ENCODE peak calls at places on chromosomes 2 and 18, in eight cellular contexts. N is H54, W is hepatic stellate cell, G is HCT116, M is AG04450, Z is amniotic stem cell, R is cardiac muscle cell, D is NCI-H2081. F is an unnamed sample.

GRCh38 chr18:77080283-77080682 is 52.3 kb downstream of the MBP start:
- DNase-seq in M (no peak), Z (no peak), R (no peak), W (no peak), G (no peak), D (peak), N (no peak), F (no peak)

GRCh38 chr2:160367887-160368286 is 125.7 kb downstream of the RBMS1 start:
- DNase-seq in N (peak), W (peak), Z (peak), G (no peak), R (peak), M (peak), D (no peak), F (peak)

GRCh38 chr2:930935-931334 is 19.7 kb upstream of the SNTG2 start:
- DNase-seq in D (no peak), N (no peak), R (no peak), W (no peak), G (no peak), M (no peak), Z (no peak), F (no peak)

GRCh38 chr2:101848790-101849410 is 142.9 kb upstream of the IL1R2 start:
- DNase-seq in W (no peak), Z (no peak), D (no peak), M (no peak), N (no peak), R (no peak), G (no peak), F (no peak)

GRCh38 chr2:26086155-26086634 is 52.3 kb downstream of the RAB10 start:
- DNase-seq in R (peak), Z (no peak), W (no peak), M (peak), G (peak), N (no peak), D (no peak), F (no peak)

GRCh38 chr18:36828157-36828629 is 609 bp downstream of the TPGS2 start:
- DNase-seq in M (no peak), N (no peak), R (peak), D (peak), G (peak), W (peak), Z (no peak), F (peak)

GRCh38 chr18:49335677-49336076 is 124.8 kb downstream of the DYM start:
- DNase-seq in R (no peak), Z (no peak), G (no peak), N (no peak), D (no peak), W (no peak), M (no peak), F (no peak)

GRCh38 chr2:176827269-176827668 is 385.3 kb upstream of the HNRNPA3 start:
- DNase-seq in R (no peak), W (no peak), D (no peak), N (no peak), G (no peak), M (no peak), Z (no peak), F (no peak)

GRCh38 chr2:176364578-176364977 is 95.3 kb downstream of the MTX2 start:
- DNase-seq in D (no peak), N (no peak), G (no peak), R (no peak), M (no peak), Z (no peak), W (no peak), F (no peak)

GRCh38 chr2:146523218-146523617 is 1321.6 kb upstream of the ACVR2A start:
- DNase-seq in Z (no peak), R (peak), M (no peak), G (no peak), W (no peak), N (no peak), D (peak), F (peak)

GRCh38 chr2:12381543-12382323 is 335.0 kb upstream of the TRIB2 start:
- DNase-seq in Z (no peak), M (no peak), G (no peak), W (no peak), D (no peak), R (no peak), N (no peak), F (no peak)

GRCh38 chr2:237120956-237121720 is 35.4 kb downstream of the COPS8 start:
- DNase-seq in G (no peak), D (no peak), W (no peak), Z (no peak), R (no peak), N (no peak), M (no peak), F (no peak)

GRCh38 chr2:54330226-54331094 is 74.4 kb upstream of the TSPYL6 start:
- DNase-seq in W (peak), Z (peak), M (peak), D (peak), G (peak), N (peak), R (peak), F (peak)

GRCh38 chr2:138447889-138448570 is 53.5 kb upstream of the SPOPL start:
- DNase-seq in G (no peak), D (no peak), R (no peak), Z (no peak), W (no peak), M (no peak), N (no peak), F (no peak)

GRCh38 chr2:75292826-75293225 is 93.5 kb upstream of the TACR1 start:
- DNase-seq in R (peak), N (no peak), G (peak), D (no peak), M (no peak), W (no peak), Z (no peak), F (no peak)

GRCh38 chr2:207805566-207806226 is 36.0 kb upstream of the FZD5 start:
- DNase-seq in G (no peak), D (no peak), R (no peak), Z (no peak), W (no peak), N (no peak), M (no peak), F (no peak)

GRCh38 chr2:71181316-71181715 is 45.6 kb downstream of the PAIP2B start:
- DNase-seq in W (no peak), D (no peak), N (no peak), Z (no peak), M (no peak), R (no peak), G (no peak), F (no peak)

GRCh38 chr2:73212448-73213176 is 1.4 kb upstream of the SMYD5 start:
- DNase-seq in W (peak), D (peak), G (no peak), Z (peak), R (peak), N (peak), M (peak), F (peak)

GRCh38 chr2:17756629-17757028 is 2.7 kb downstream of the GEN1 start:
- DNase-seq in M (no peak), Z (no peak), N (no peak), R (peak), G (no peak), W (no peak), D (no peak), F (no peak)

GRCh38 chr2:165016772-165017411 is 61.6 kb upstream of the SLC38A11 start:
- DNase-seq in W (peak), D (peak), G (peak), N (peak), M (peak), R (peak), Z (peak), F (peak)

GRCh38 chr18:9182852-9183399 is 46.3 kb downstream of the ANKRD12 start:
- DNase-seq in M (no peak), N (no peak), W (no peak), Z (no peak), G (no peak), D (no peak), R (no peak), F (no peak)

GRCh38 chr2:144448389-144449027 is 71.4 kb downstream of the ZEB2 start:
- DNase-seq in M (no peak), W (no peak), D (no peak), N (no peak), R (no peak), Z (no peak), G (no peak), F (no peak)

GRCh38 chr2:25655316-25655715 is 18.1 kb downstream of the DTNB start:
- DNase-seq in N (no peak), Z (no peak), D (no peak), W (no peak), G (no peak), R (no peak), M (no peak), F (no peak)

GRCh38 chr18:8942909-8943545 is 159.5 kb upstream of the NDUFV2 start:
- DNase-seq in D (no peak), R (no peak), M (no peak), G (no peak), W (no peak), N (no peak), Z (no peak), F (no peak)

GRCh38 chr2:88206665-88207347 is 36.7 kb downstream of the THNSL2 start:
- DNase-seq in W (no peak), G (no peak), D (no peak), R (no peak), M (no peak), Z (no peak), N (no peak), F (no peak)

GRCh38 chr2:2704380-2705093 is 373.5 kb upstream of the MYT1L start:
- DNase-seq in R (no peak), G (no peak), N (no peak), D (no peak), W (no peak), M (no peak), Z (no peak), F (peak)

GRCh38 chr2:65663831-65664407 is 231.5 kb upstream of the SPRED2 start:
- DNase-seq in G (no peak), D (no peak), Z (no peak), M (no peak), N (no peak), R (no peak), W (no peak), F (no peak)

GRCh38 chr2:73291093-73291460 is 2.3 kb downstream of the EGR4 start:
- DNase-seq in M (no peak), W (peak), Z (no peak), D (no peak), R (peak), G (no peak), N (no peak), F (peak)

GRCh38 chr2:215929602-215930335 is 83.6 kb downstream of the MREG start:
- DNase-seq in W (no peak), Z (no peak), R (no peak), D (no peak), G (no peak), M (no peak), N (no peak), F (no peak)

GRCh38 chr2:189218236-189218635 is 38.7 kb upstream of the COL5A2 start:
- DNase-seq in D (no peak), N (no peak), M (no peak), R (peak), W (no peak), G (no peak), Z (no peak), F (no peak)

GRCh38 chr2:198143156-198143555 is 338.8 kb downstream of the PLCL1 start:
- DNase-seq in W (no peak), Z (no peak), R (no peak), N (no peak), G (no peak), D (no peak), M (no peak), F (no peak)

GRCh38 chr2:153105829-153106578 is 372.6 kb downstream of the RPRM start:
- DNase-seq in Z (no peak), G (no peak), M (no peak), R (no peak), D (no peak), W (no peak), N (no peak), F (no peak)

GRCh38 chr2:215609089-215610032 is 173.5 kb upstream of the FN1 start:
- DNase-seq in D (no peak), G (no peak), W (no peak), R (peak), N (no peak), Z (no peak), M (no peak), F (no peak)

GRCh38 chr2:63614983-63615945 is 26.5 kb downstream of the MDH1 start:
- DNase-seq in Z (no peak), D (no peak), N (peak), W (peak), R (peak), M (no peak), G (peak), F (no peak)

GRCh38 chr2:223460774-223461211 is 141.4 kb downstream of the SCG2 start:
- DNase-seq in W (peak), G (peak), N (peak), Z (no peak), D (peak), M (no peak), R (peak), F (peak)

GRCh38 chr2:200300650-200301314 is 5.7 kb upstream of the SPATS2L start:
- DNase-seq in M (no peak), G (peak), Z (no peak), W (no peak), D (peak), R (peak), N (no peak), F (no peak)

F was measured in Kasumi-1.